ENCODE peak calls at places on chromosomes 4 and X, in eight cellular contexts. E, T, N, H, J, Z, C and X are unnamed samples.

GRCh38 chrX:41412261-41413167 is 34.6 kb upstream of the NYX start:
- DNase-seq in J (no peak), C (no peak), E (no peak), Z (no peak), N (no peak), H (no peak), T (no peak), X (peak; percentile 53)

GRCh38 chr4:85760521-85760920 is 285.6 kb downstream of the ARHGAP24 start:
- DNase-seq in N (no peak), H (no peak), T (no peak), E (no peak), C (no peak), Z (no peak), J (no peak), X (peak; percentile 3)

GRCh38 chrX:76279007-76279406 is 106.1 kb downstream of the PBDC1 start:
- DNase-seq in N (no peak), H (peak; percentile 34), T (no peak), J (peak; percentile 28), C (peak; percentile 64), E (peak; percentile 51), Z (peak; percentile 28), X (peak; percentile 48)

GRCh38 chr4:140743194-140743931 is 12.8 kb downstream of the TBC1D9 start:
- DNase-seq in H (no peak), T (no peak), E (no peak), Z (no peak), C (peak; percentile 52), N (no peak), J (no peak), X (peak; percentile 42)

GRCh38 chr4:25098964-25099843 is 61.0 kb downstream of the SEPSECS start:
- DNase-seq in Z (peak; percentile 83), E (no peak), T (peak; percentile 56), H (no peak), N (no peak), J (peak; percentile 69), C (peak; percentile 60), X (peak; percentile 67)

GRCh38 chr4:4577359-4577875 is 35.6 kb upstream of the STX18 start:
- DNase-seq in N (no peak), H (no peak), J (no peak), E (no peak), T (no peak), C (no peak), Z (no peak), X (no peak)

GRCh38 chr4:140085062-140085622 is 68.8 kb downstream of the MAML3 start:
- DNase-seq in T (no peak), C (peak; percentile 54), H (no peak), Z (no peak), J (no peak), N (no peak), E (no peak), X (no peak)

GRCh38 chr4:67393007-67393406 is 152.3 kb downstream of the CENPC start:
- DNase-seq in J (no peak), E (no peak), T (no peak), H (no peak), N (no peak), C (no peak), Z (no peak), X (no peak)

GRCh38 chr4:154312246-154312645 is 179.4 kb downstream of the DCHS2 start:
- DNase-seq in Z (no peak), T (no peak), H (no peak), C (no peak), J (no peak), N (no peak), E (no peak), X (no peak)

GRCh38 chrX:12471061-12471460 is 320.2 kb upstream of the PRPS2 start:
- DNase-seq in C (no peak), H (no peak), E (no peak), J (no peak), N (no peak), Z (no peak), T (no peak), X (no peak)

GRCh38 chr4:120664851-120665250 is 257.7 kb downstream of the PRDM5 start:
- DNase-seq in J (no peak), T (no peak), E (no peak), Z (no peak), C (no peak), H (no peak), N (no peak), X (no peak)